ENCODE peak calls at places on chromosome 1, in seven cellular contexts. F, N, K, Z, L, Q and T are unnamed samples.

GRCh38 chr1:199020046-199020445 is 381.2 kb downstream of the PTPRC start:
- DNase-seq in F (no peak), N (no peak), K (no peak), Z (no peak), L (no peak), Q (no peak), T (no peak)

GRCh38 chr1:36900128-36900527 is 134.2 kb downstream of the GRIK3 start:
- DNase-seq in F (no peak), N (no peak), K (no peak), Z (no peak), L (no peak), Q (no peak), T (no peak)

GRCh38 chr1:9174762-9175161 is 45.9 kb upstream of the GPR157 start:
- DNase-seq in F (no peak), N (no peak), K (no peak), Z (no peak), L (no peak), Q (no peak), T (no peak)

GRCh38 chr1:226638001-226638601 is 89.5 kb downstream of the STUM start:
- DNase-seq in F (no peak), N (no peak), K (no peak), Z (no peak), L (no peak), Q (no peak), T (no peak)

GRCh38 chr1:180773210-180773865 is 139.4 kb upstream of the KIAA1614 start:
- DNase-seq in F (no peak), N (no peak), K (no peak), Z (no peak), L (no peak), Q (peak; percentile 57), T (no peak)

GRCh38 chr1:147736847-147737246 is 23.6 kb downstream of the GJA5 start:
- DNase-seq in F (no peak), N (no peak), K (no peak), Z (no peak), L (no peak), Q (no peak), T (no peak)

GRCh38 chr1:51237313-51237700 is 1.2 kb downstream of the RNF11 start:
- DNase-seq in F (no peak), N (no peak), K (no peak), Z (no peak), L (no peak), Q (no peak), T (no peak)

GRCh38 chr1:146034976-146035469 is 13.5 kb upstream of the HJV start:
- DNase-seq in F (no peak), N (peak; percentile 47), K (no peak), Z (peak; percentile 43), L (no peak), Q (peak; percentile 15), T (peak; percentile 48)

GRCh38 chr1:7692038-7692437 is 79.1 kb upstream of the VAMP3 start:
- DNase-seq in F (no peak), N (no peak), K (no peak), Z (no peak), L (no peak), Q (no peak), T (no peak)

GRCh38 chr1:197065549-197065948 is 1.5 kb downstream of the F13B start:
- DNase-seq in F (no peak), N (no peak), K (no peak), Z (no peak), L (no peak), Q (no peak), T (no peak)

GRCh38 chr1:30942326-30942978 is 33.9 kb upstream of the SDC3 start:
- DNase-seq in F (no peak), N (no peak), K (no peak), Z (no peak), L (no peak), Q (peak; percentile 75), T (no peak)

GRCh38 chr1:42336978-42337377 is 1.9 kb upstream of the FOXJ3 start:
- DNase-seq in F (no peak), N (no peak), K (no peak), Z (no peak), L (no peak), Q (no peak), T (no peak)

GRCh38 chr1:111563619-111564018 is 56.0 kb upstream of the RAP1A start:
- DNase-seq in F (no peak), N (no peak), K (no peak), Z (peak; percentile 77), L (no peak), Q (peak; percentile 39), T (no peak)

GRCh38 chr1:15128520-15129313 is 24.8 kb upstream of the TMEM51 start:
- DNase-seq in F (peak; percentile 53), N (peak; percentile 85), K (peak; percentile 26), Z (peak; percentile 80), L (peak; percentile 22), Q (peak; percentile 71), T (peak; percentile 72)

GRCh38 chr1:13922440-13922839 is 222.5 kb downstream of the PRDM2 start:
- DNase-seq in F (no peak), N (no peak), K (no peak), Z (peak; percentile 28), L (no peak), Q (no peak), T (no peak)